ENCODE peak calls at places on chromosomes 5 and 9, in five cellular contexts. E is GM12878, K is transverse colon, R is GM23338, G is SK-N-SH. Z is an unnamed sample. For H3K4me1, the result is how much of the 10 kb centered on the place peaks cover.

GRCh38 chr5:80219381-80219780 is 36.5 kb downstream of the SERINC5 start:
- DNase-seq in G (no peak), K (no peak), E (no peak), R (no peak), Z (no peak)

GRCh38 chr5:3517331-3517730 is 78.3 kb upstream of the IRX1 start:
- DNase-seq in R (peak), E (no peak), K (no peak), G (no peak), Z (no peak)

GRCh38 chr5:137308311-137308710 is 190.8 kb downstream of the SPOCK1 start:
- DNase-seq in K (no peak), E (no peak), G (no peak), R (no peak), Z (no peak)

GRCh38 chr9:92480332-92480771 is 2.0 kb downstream of the ASPN start:
- DNase-seq in G (no peak), E (no peak), R (no peak), K (no peak), Z (peak)

GRCh38 chr9:68927165-68927564 is 86.7 kb downstream of the PRKACG start:
- DNase-seq in G (no peak), R (no peak), K (no peak), E (no peak), Z (no peak)

GRCh38 chr5:128216860-128217531 is 133.4 kb downstream of the SLC12A2 start:
- DNase-seq in K (no peak), R (no peak), G (no peak), E (no peak), Z (no peak)

GRCh38 chr5:57436586-57436985 is 46.0 kb downstream of the ACTBL2 start:
- DNase-seq in R (no peak), K (no peak), G (no peak), E (no peak), Z (peak)

GRCh38 chr5:143636951-143637528 is 174.9 kb upstream of the HMHB1 start:
- DNase-seq in K (no peak), E (no peak), G (no peak), R (no peak), Z (no peak)

GRCh38 chr9:133700861-133701320 is 37.3 kb downstream of the SARDH start:
- DNase-seq in G (no peak), R (no peak), K (no peak), E (no peak), Z (no peak)

GRCh38 chr5:128844354-128844923 is 120.8 kb upstream of the SLC27A6 start:
- DNase-seq in G (peak), K (no peak), E (no peak), R (peak), Z (peak)

GRCh38 chr5:180352976-180353225 is 235 bp downstream of the GFPT2 start:
- DNase-seq in K (no peak), R (no peak), G (no peak), E (no peak), Z (no peak)

GRCh38 chr5:125323613-125324012 is 577.2 kb upstream of the ZNF608 start:
- DNase-seq in G (no peak), E (no peak), R (no peak), K (no peak), Z (no peak)

GRCh38 chr5:125326114-125326513 is 579.7 kb upstream of the ZNF608 start:
- DNase-seq in K (peak), E (no peak), R (no peak), G (peak), Z (peak)

GRCh38 chr5:125325488-125325887 is 579.0 kb upstream of the ZNF608 start:
- DNase-seq in E (no peak), G (no peak), K (no peak), R (no peak), Z (no peak)

GRCh38 chr5:125331987-125332628 is 585.7 kb upstream of the ZNF608 start:
- DNase-seq in R (no peak), E (no peak), K (no peak), G (no peak), Z (no peak)

DNA sequence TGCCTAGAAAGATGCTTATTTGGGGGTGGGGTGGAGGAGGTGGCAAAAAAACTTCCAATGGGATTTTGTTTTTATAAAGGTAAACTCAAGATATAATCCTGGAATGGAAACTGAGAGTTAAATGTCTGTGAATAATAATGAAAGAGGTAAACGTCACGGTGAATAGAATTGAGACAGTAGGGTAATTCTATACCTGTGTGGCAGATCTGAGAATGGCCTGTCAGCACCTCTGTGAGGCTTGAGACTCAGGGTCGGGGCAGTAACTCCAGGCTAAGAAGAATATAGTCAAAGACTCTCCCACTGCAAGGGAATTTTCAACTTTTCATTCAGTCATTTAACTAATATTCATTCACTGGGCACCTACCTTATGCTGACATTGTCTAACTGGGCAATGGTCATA is 581.2 kb upstream of the ZNF608 start:
- DNase-seq in G (no peak), E (no peak), R (peak), K (no peak), Z (no peak)
- TF ChIP-seq POLR2AphosphoS5 in G (no peak), E (no peak), R (no peak), K (no peak), Z (no peak)

GRCh38 chr9:27471789-27472585 is 52.1 kb upstream of the IFNK start:
- DNase-seq in K (no peak), E (no peak), R (no peak), G (no peak), Z (no peak)

GRCh38 chr9:27470291-27470805 is 53.7 kb upstream of the IFNK start:
- DNase-seq in G (no peak), E (no peak), K (no peak), R (no peak), Z (no peak)

GRCh38 chr9:27475057-27475456 is 49.0 kb upstream of the IFNK start:
- DNase-seq in R (no peak), K (no peak), E (no peak), G (no peak), Z (no peak)

GRCh38 chr9:27474350-27474749 is 49.7 kb upstream of the IFNK start:
- DNase-seq in G (no peak), K (no peak), E (no peak), R (no peak), Z (no peak)

GRCh38 chr9:27473135-27473534 is 51.0 kb upstream of the IFNK start:
- DNase-seq in R (no peak), E (no peak), K (peak), G (peak), Z (no peak)
- H3K4me1 ChIP-seq in R (under half), E (under half), K (under half), G (under half), Z (under half)

GRCh38 chr5:147712583-147712982 is 69.9 kb downstream of the JAKMIP2 start:
- DNase-seq in K (no peak), R (no peak), E (no peak), G (no peak), Z (no peak)
- H3K27ac ChIP-seq in K (no peak), R (no peak), E (no peak), G (no peak), Z (no peak)

GRCh38 chr9:105457560-105458294 is 9.9 kb downstream of the FSD1L start:
- DNase-seq in E (no peak), R (no peak), G (no peak), K (no peak), Z (no peak)
- TF ChIP-seq POLR2AphosphoS5 in E (no peak), R (no peak), G (no peak), K (no peak), Z (no peak)

DNA sequence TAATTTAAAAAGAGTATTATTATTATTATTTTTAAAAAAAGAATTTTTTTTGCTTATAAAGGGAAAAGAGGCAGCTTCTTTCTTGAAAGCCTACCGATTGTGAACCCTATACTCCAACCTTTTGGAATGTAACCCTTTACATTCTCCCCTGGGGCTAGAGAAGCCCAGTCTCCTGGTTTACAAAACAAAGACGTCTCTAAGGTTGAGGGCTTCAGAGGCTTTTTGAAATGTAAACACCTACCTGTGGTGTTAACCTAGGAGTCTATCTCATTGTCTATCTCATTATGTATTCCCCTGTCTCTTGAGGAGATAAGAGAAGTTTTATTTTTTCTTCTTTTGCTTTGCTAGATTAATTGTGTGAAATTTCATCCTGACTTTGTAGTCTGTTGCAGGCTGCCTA is 4.7 kb downstream of the TNFSF8 start:
- DNase-seq in R (peak), G (no peak), E (no peak), K (no peak), Z (no peak)
- H3K4me1 ChIP-seq in R (under half), G (under half), E (under half), K (under half), Z (under half)

GRCh38 chr5:172141949-172142319 is 46.1 kb downstream of the STK10 start:
- DNase-seq in G (no peak), K (no peak), E (no peak), R (no peak), Z (no peak)
- H3K27ac ChIP-seq in G (no peak), K (peak), E (no peak), R (no peak), Z (no peak)

Z was measured in endothelial cell of umbilical vein.